ENCODE peak calls at places on chromosomes 11 and 22, in four cellular contexts. Q, W, N and C are unnamed samples.

GRCh38 chr22:34761111-34761510 is 304.8 kb upstream of the ISX start:
- DNase-seq in Q (no peak), W (no peak), N (no peak), C (no peak)

GRCh38 chr11:93002380-93002779 is 32.9 kb downstream of the MTNR1B start:
- DNase-seq in Q (no peak), W (no peak), N (no peak), C (no peak)

GRCh38 chr11:4826425-4826824 is 5.3 kb downstream of the OR51F2 start:
- DNase-seq in Q (no peak), W (no peak), N (no peak), C (no peak)

GRCh38 chr11:2709429-2709828 is 9.6 kb upstream of the KCNQ1OT1 start:
- DNase-seq in Q (no peak), W (no peak), N (no peak), C (no peak)

GRCh38 chr11:71305041-71305440 is 52.7 kb upstream of the SHANK2 start:
- DNase-seq in Q (no peak), W (no peak), N (no peak), C (no peak)

GRCh38 chr22:20532256-20532993 is 25.0 kb downstream of the MED15 start:
- DNase-seq in Q (no peak), W (no peak), N (no peak), C (no peak)

GRCh38 chr11:30821438-30821965 is 235.3 kb upstream of the MPPED2 start:
- DNase-seq in Q (no peak), W (no peak), N (no peak), C (no peak)

GRCh38 chr11:134503104-134503503 is 91.1 kb upstream of the B3GAT1 start:
- DNase-seq in Q (no peak), W (no peak), N (no peak), C (no peak)

GRCh38 chr22:35893698-35894097 is 134.9 kb downstream of the RBFOX2 start:
- DNase-seq in Q (no peak), W (no peak), N (no peak), C (no peak)

GRCh38 chr11:134634897-134635831 is 223.1 kb upstream of the B3GAT1 start:
- DNase-seq in Q (no peak), W (no peak), N (no peak), C (no peak)

GRCh38 chr11:109604506-109604905 is 182.5 kb downstream of the C11orf87 start:
- DNase-seq in Q (no peak), W (no peak), N (no peak), C (no peak)

GRCh38 chr11:117931971-117932370 is 2.8 kb upstream of the TMPRSS13 start:
- DNase-seq in Q (no peak), W (peak; percentile 64), N (no peak), C (no peak)

GRCh38 chr22:49667236-49667635 is 160.4 kb downstream of the BRD1 start:
- DNase-seq in Q (no peak), W (no peak), N (no peak), C (no peak)

GRCh38 chr22:50403701-50404101 is 60.6 kb downstream of the PPP6R2 start:
- DNase-seq in Q (no peak), W (no peak), N (no peak), C (no peak)

GRCh38 chr11:110432713-110433392 is 3.1 kb downstream of the FDX1 start:
- DNase-seq in Q (no peak), W (no peak), N (no peak), C (no peak)

GRCh38 chr11:57566035-57566504 is 1.4 kb downstream of the UBE2L6 start:
- DNase-seq in Q (no peak), W (peak; percentile 78), N (peak; percentile 32), C (peak; percentile 76)

GRCh38 chr11:19601235-19601634 is 111.4 kb upstream of the NAV2 start:
- DNase-seq in Q (no peak), W (no peak), N (no peak), C (no peak)

GRCh38 chr11:16958833-16959232 is 55.4 kb downstream of the PLEKHA7 start:
- DNase-seq in Q (no peak), W (no peak), N (no peak), C (peak; percentile 94)

GRCh38 chr22:30325065-30325720 is 1.5 kb downstream of the TBC1D10A start:
- DNase-seq in Q (no peak), W (no peak), N (peak; percentile 68), C (no peak)

GRCh38 chr11:93567406-93567819 is 24.2 kb upstream of the SMCO4 start:
- DNase-seq in Q (no peak), W (no peak), N (no peak), C (no peak)